ENCODE peak calls at places on chromosomes 11 and 22, in seven cellular contexts. X is AG04450, P is RWPE1, K is uterus, O is HFF-Myc, V is fibroblast of pulmonary artery, L is fibroblast of the aortic adventitia. J is an unnamed sample.

GRCh38 chr22:17707526-17707925 is 66.7 kb downstream of the BID start:
- DNase-seq in V (peak), L (peak), K (no peak), P (no peak), X (no peak), O (no peak), J (peak)

GRCh38 chr22:27718186-27719032 is 83.1 kb downstream of the MN1 start:
- DNase-seq in X (peak), O (peak), K (peak), V (peak), P (peak), L (peak), J (peak)

GRCh38 chr22:43101306-43101705 is 9.2 kb upstream of the BIK start:
- DNase-seq in V (peak), L (peak), K (no peak), O (no peak), P (no peak), X (no peak), J (no peak)

GRCh38 chr11:44622721-44623258 is 57.3 kb downstream of the CD82 start:
- DNase-seq in O (no peak), K (peak), V (no peak), L (no peak), P (no peak), X (no peak), J (no peak)

GRCh38 chr22:44531487-44531886 is 33.5 kb upstream of the RTL6 start:
- DNase-seq in V (no peak), K (no peak), P (no peak), X (no peak), O (no peak), L (peak), J (no peak)

GRCh38 chr11:99311870-99312269 is 291.1 kb downstream of the CNTN5 start:
- DNase-seq in V (no peak), P (no peak), X (no peak), K (no peak), L (no peak), O (no peak), J (no peak)

GRCh38 chr22:25070870-25071465 is 118.5 kb downstream of the KIAA1671 start:
- DNase-seq in O (no peak), X (no peak), K (no peak), V (no peak), P (no peak), L (peak), J (no peak)

GRCh38 chr11:96155627-96156378 is 187.2 kb downstream of the MAML2 start:
- DNase-seq in X (peak), V (peak), P (peak), O (peak), K (peak), L (peak), J (peak)

GRCh38 chr11:61111786-61112517 is 9.7 kb downstream of the CD5 start:
- DNase-seq in X (no peak), P (no peak), O (no peak), K (no peak), L (no peak), V (no peak), J (no peak)

GRCh38 chr11:24587655-24588054 is 90.8 kb downstream of the LUZP2 start:
- DNase-seq in K (no peak), O (no peak), L (peak), X (no peak), P (no peak), V (peak), J (no peak)

GRCh38 chr22:32042924-32043323 is at the start of gene SLC5A1:
- DNase-seq in K (no peak), P (peak), O (no peak), X (no peak), L (no peak), V (no peak), J (no peak)

GRCh38 chr11:66858939-66859685 is 2.2 kb downstream of the LRFN4 start:
- DNase-seq in X (no peak), P (no peak), K (no peak), O (no peak), L (no peak), V (no peak), J (no peak)

GRCh38 chr22:27476729-27477128 is 324.8 kb downstream of the MN1 start:
- DNase-seq in K (no peak), L (peak), V (peak), X (no peak), O (no peak), P (peak), J (peak)

GRCh38 chr11:4049006-4049405 is 45.6 kb upstream of the RRM1 start:
- DNase-seq in V (peak), O (no peak), K (no peak), P (no peak), L (no peak), X (no peak), J (no peak)

GRCh38 chr11:45158210-45158644 is 11.8 kb downstream of the PRDM11 start:
- DNase-seq in L (no peak), P (no peak), V (peak), K (peak), O (no peak), X (no peak), J (no peak)

GRCh38 chr11:107719062-107719461 is 7.2 kb upstream of the SLN start:
- DNase-seq in V (no peak), X (no peak), K (no peak), P (no peak), L (no peak), O (no peak), J (no peak)

GRCh38 chr22:42937164-42937854 is 77.6 kb downstream of the PACSIN2 start:
- DNase-seq in O (peak), V (peak), P (peak), X (no peak), K (peak), L (peak), J (peak)

GRCh38 chr11:72227316-72228228 is 3.0 kb downstream of the INPPL1 start:
- DNase-seq in V (no peak), O (no peak), L (no peak), X (no peak), K (peak), P (no peak), J (peak)

GRCh38 chr11:111762526-111762925 is 3.7 kb downstream of the PPP2R1B start:
- DNase-seq in P (no peak), V (no peak), O (no peak), L (no peak), X (no peak), K (no peak), J (no peak)

GRCh38 chr11:111765320-111765983 is 737 bp downstream of the PPP2R1B start:
- DNase-seq in K (no peak), L (no peak), P (peak), V (no peak), X (no peak), O (no peak), J (peak)

GRCh38 chr11:111761056-111761455 is 5.1 kb downstream of the PPP2R1B start:
- DNase-seq in X (no peak), P (no peak), K (no peak), L (no peak), V (no peak), O (no peak), J (no peak)

GRCh38 chr11:111764621-111765020 is 1.6 kb downstream of the PPP2R1B start:
- DNase-seq in K (no peak), P (no peak), O (no peak), X (no peak), V (no peak), L (no peak), J (peak)

DNA sequence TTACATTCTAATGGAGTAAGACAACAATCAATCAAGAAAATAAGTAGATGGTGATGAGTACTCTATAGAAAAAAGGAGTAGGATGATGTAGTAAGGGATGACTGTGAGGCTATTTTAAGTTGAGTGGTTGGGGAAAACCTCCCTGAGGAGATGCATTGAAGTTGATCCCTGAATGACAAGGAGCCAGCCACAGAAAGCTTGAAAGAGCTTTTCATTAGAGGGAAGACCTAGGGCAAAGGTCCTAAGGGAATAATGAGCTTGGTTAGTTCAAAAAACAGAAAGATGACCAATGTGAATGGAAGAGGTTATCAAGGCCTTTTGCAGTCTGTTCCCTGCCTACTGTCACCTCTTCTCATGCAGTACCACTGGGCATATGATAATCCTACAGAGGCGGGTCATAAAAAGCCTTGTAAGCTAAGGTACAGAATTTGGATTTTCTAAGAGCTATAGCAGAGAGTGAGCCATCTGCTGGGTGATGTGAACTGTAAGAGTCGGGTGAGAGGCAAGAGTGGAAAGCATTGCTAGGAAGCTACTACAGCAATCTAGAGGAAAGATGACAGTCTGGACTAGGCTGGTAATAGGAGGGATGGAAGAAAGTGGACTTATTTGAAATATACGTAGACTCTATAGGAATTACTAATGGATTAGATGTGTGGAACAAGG is 3.1 kb downstream of the PPP2R1B start:
- DNase-seq in O (no peak), X (no peak), V (peak), L (peak), K (no peak), P (no peak), J (peak)
- TF ChIP-seq CTCF in O (no peak), X (peak), V (peak), L (peak), K (no peak), P (no peak), J (peak)

GRCh38 chr22:19914201-19914943 is 27.2 kb upstream of the COMT start:
- DNase-seq in K (no peak), V (no peak), L (no peak), X (no peak), P (no peak), O (no peak), J (no peak)
- TF ChIP-seq CTCF in K (no peak), V (no peak), L (no peak), X (no peak), P (no peak), O (no peak), J (no peak)

GRCh38 chr11:92153542-92153941 is 71.1 kb upstream of the FAT3 start:
- DNase-seq in P (no peak), O (no peak), L (no peak), K (no peak), V (no peak), X (no peak), J (no peak)

GRCh38 chr11:92154611-92155010 is 70.0 kb upstream of the FAT3 start:
- DNase-seq in X (no peak), P (no peak), K (no peak), O (no peak), V (no peak), L (no peak), J (no peak)

GRCh38 chr11:92149996-92150395 is 74.6 kb upstream of the FAT3 start:
- DNase-seq in L (no peak), K (no peak), X (no peak), O (no peak), V (no peak), P (no peak), J (no peak)

GRCh38 chr11:92152245-92152644 is 72.4 kb upstream of the FAT3 start:
- DNase-seq in K (no peak), L (no peak), X (no peak), P (no peak), V (no peak), O (no peak), J (no peak)
- TF ChIP-seq CTCF in K (no peak), L (no peak), X (peak), P (no peak), V (no peak), O (no peak), J (no peak)

GRCh38 chr11:73759520-73760065 is 1.3 kb downstream of the RAB6A start:
- DNase-seq in L (peak), P (peak), X (no peak), O (no peak), K (no peak), V (peak), J (peak)
- TF ChIP-seq CTCF in L (peak), P (peak), X (peak), O (no peak), K (no peak), V (peak), J (peak)

GRCh38 chr11:93225642-93226041 is 27.9 kb upstream of the SLC36A4 start:
- DNase-seq in V (peak), K (no peak), P (peak), L (peak), O (no peak), X (no peak), J (peak)
- TF ChIP-seq CTCF in V (peak), K (peak), P (peak), L (no peak), O (no peak), X (peak), J (peak)

DNA sequence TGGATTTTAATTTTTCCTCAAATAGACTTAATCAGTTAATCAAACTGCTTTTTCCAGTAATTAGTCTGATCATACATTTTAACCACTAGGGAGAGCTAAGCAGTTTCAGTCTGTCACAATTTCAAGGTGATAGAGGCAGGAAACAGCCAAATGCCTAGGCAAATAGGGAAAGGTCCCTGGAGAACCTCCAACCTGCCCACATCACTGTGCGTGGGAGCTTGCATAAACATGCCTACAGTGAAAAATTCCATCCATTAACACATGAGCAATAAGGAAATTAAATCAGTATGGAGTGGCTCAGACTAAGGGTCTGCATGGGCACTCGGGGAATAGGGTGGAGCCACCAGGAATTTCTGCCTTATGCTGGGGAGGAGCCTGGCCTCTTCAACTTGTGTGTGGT is 74.6 kb downstream of the AASDHPPT start:
- DNase-seq in O (peak), X (no peak), V (peak), K (no peak), L (peak), P (peak), J (peak)
- TF ChIP-seq CTCF in O (peak), X (peak), V (peak), K (no peak), L (no peak), P (peak), J (peak)

DNA sequence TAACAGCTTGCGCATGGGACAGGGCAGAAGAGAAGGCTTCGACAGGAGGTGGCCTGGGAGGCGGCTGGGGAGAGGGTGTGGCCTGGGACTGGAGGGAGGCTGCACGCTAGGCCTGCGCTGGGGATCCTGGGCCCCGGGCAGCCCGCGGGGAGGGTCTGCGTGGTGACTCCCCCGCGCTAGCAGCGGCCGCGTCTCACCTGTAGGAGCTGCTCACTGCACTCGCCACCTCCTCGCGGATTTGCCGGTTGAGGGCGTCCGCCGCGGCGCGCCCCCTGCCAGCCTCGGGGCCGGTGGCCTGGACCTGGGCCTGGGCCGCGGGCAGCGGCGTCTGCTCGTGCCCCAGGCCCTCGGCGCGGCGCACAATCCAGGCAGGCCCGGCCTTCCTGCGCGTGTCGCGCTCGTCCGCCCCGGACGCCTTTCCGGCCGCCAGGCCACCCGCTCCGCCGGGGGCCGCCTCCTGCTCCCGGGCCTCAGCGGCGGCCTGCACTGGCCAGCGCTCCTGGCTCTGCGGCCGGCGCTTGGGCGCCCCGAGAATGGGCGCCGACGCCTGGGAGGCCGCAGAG is 1.5 kb downstream of the MAP6 start:
- DNase-seq in V (peak), O (no peak), X (no peak), L (no peak), P (peak), K (no peak), J (no peak)
- TF ChIP-seq CTCF in V (no peak), O (no peak), X (no peak), L (no peak), P (no peak), K (peak), J (no peak)